ENCODE peak calls at places on chromosome 2, in four cellular contexts. P is stimulated activated naive CD4-positive, alpha-beta T cell treated with Interleukin-2 at 50 U/mL for 16 hours; B is activated CD4-positive, alpha-beta T cell treated with anti-CD3 and anti-CD28 coated beads, Interleukin-2, amount 50 U/mL, for 24 hours; L is activated CD8-positive, alpha-beta memory T cell treated with anti-CD3 and anti-CD28 coated beads for 4 hours. C is an unnamed sample.

GRCh38 chr2:197113221-197113831 is 186.8 kb upstream of the PGAP1 start:
- DNase-seq in P (no peak), B (no peak), L (no peak), C (no peak)

GRCh38 chr2:225771691-225772090 is 372.2 kb downstream of the NYAP2 start:
- DNase-seq in P (no peak), B (no peak), L (no peak), C (no peak)

GRCh38 chr2:74917702-74918619 is 40.5 kb upstream of the POLE4 start:
- DNase-seq in P (no peak), B (no peak), L (no peak), C (no peak)

GRCh38 chr2:154532763-154533162 is 165.7 kb upstream of the KCNJ3 start:
- DNase-seq in P (no peak), B (no peak), L (no peak), C (no peak)

GRCh38 chr2:180385601-180386201 is 378.6 kb upstream of the CWC22 start:
- DNase-seq in P (no peak), B (no peak), L (no peak), C (no peak)

GRCh38 chr2:219688560-219689445 is 61.4 kb downstream of the SLC4A3 start:
- DNase-seq in P (no peak), B (no peak), L (no peak), C (no peak)

GRCh38 chr2:193250389-193250788 is 1055.7 kb upstream of the TMEFF2 start:
- DNase-seq in P (no peak), B (no peak), L (no peak), C (no peak)

GRCh38 chr2:190486037-190486623 is 48.4 kb downstream of the NEMP2 start:
- DNase-seq in P (no peak), B (no peak), L (no peak), C (no peak)

GRCh38 chr2:174629514-174629913 is 31.9 kb upstream of the WIPF1 start:
- DNase-seq in P (no peak), B (no peak), L (no peak), C (no peak)

GRCh38 chr2:67221266-67221665 is 175.9 kb upstream of the ETAA1 start:
- DNase-seq in P (no peak), B (no peak), L (no peak), C (no peak)

GRCh38 chr2:32627441-32627900 is 379 bp upstream of the TTC27 start:
- DNase-seq in P (no peak), B (peak; percentile 19), L (no peak), C (no peak)

GRCh38 chr2:24909555-24910177 is 10.4 kb downstream of the ADCY3 start:
- DNase-seq in P (no peak), B (no peak), L (no peak), C (no peak)

GRCh38 chr2:102588213-102588939 is 31.0 kb upstream of the SLC9A2 start:
- DNase-seq in P (no peak), B (no peak), L (no peak), C (no peak)

GRCh38 chr2:65231892-65232477 is 4.4 kb downstream of the ACTR2 start:
- DNase-seq in P (peak; percentile 5), B (no peak), L (no peak), C (no peak)

GRCh38 chr2:189933911-189934399 is 128.6 kb downstream of the MSTN start:
- DNase-seq in P (no peak), B (no peak), L (no peak), C (no peak)

GRCh38 chr2:85935746-85936208 is 47.0 kb upstream of the ST3GAL5 start:
- DNase-seq in P (no peak), B (no peak), L (no peak), C (no peak)

GRCh38 chr2:62870966-62871365 is 165.5 kb downstream of the EHBP1 start:
- DNase-seq in P (no peak), B (no peak), L (no peak), C (no peak)

GRCh38 chr2:109454764-109455394 is 158.9 kb downstream of the SEPTIN10 start:
- DNase-seq in P (no peak), B (no peak), L (no peak), C (no peak)

GRCh38 chr2:2280483-2280882 is 50.6 kb downstream of the MYT1L start:
- DNase-seq in P (no peak), B (no peak), L (no peak), C (no peak)

GRCh38 chr2:236016496-236016895 is 151.7 kb downstream of the GBX2 start:
- DNase-seq in P (no peak), B (no peak), L (no peak), C (no peak)

GRCh38 chr2:148614332-148615049 is 30.1 kb upstream of the EPC2 start:
- DNase-seq in P (no peak), B (no peak), L (no peak), C (no peak)

GRCh38 chr2:150572961-150573395 is 85.5 kb upstream of the RND3 start:
- DNase-seq in P (no peak), B (no peak), L (no peak), C (no peak)

GRCh38 chr2:128306931-128307460 is 11.7 kb downstream of the HS6ST1 start:
- DNase-seq in P (no peak), B (no peak), L (no peak), C (no peak)

GRCh38 chr2:8120979-8121825 is 560.7 kb upstream of the ID2 start:
- DNase-seq in P (no peak), B (no peak), L (no peak), C (no peak)

GRCh38 chr2:241467777-241468570 is 40.4 kb downstream of the STK25 start:
- DNase-seq in P (no peak), B (no peak), L (no peak), C (no peak)

GRCh38 chr2:137467246-137467862 is 496.9 kb upstream of the HNMT start:
- DNase-seq in P (no peak), B (no peak), L (no peak), C (no peak)

GRCh38 chr2:202109737-202110184 is 36.7 kb downstream of the KIAA2012 start:
- DNase-seq in P (no peak), B (no peak), L (no peak), C (no peak)

GRCh38 chr2:223306371-223306770 is 254.4 kb downstream of the KCNE4 start:
- DNase-seq in P (no peak), B (no peak), L (no peak), C (no peak)

GRCh38 chr2:187395276-187396015 is 52.6 kb downstream of the CALCRL start:
- DNase-seq in P (no peak), B (no peak), L (no peak), C (no peak)

GRCh38 chr2:172445851-172446250 is 18.5 kb downstream of the ITGA6 start:
- DNase-seq in P (no peak), B (no peak), L (no peak), C (no peak)

GRCh38 chr2:96869281-96869823 is 528 bp downstream of the SEMA4C start:
- DNase-seq in P (no peak), B (no peak), L (no peak), C (no peak)

GRCh38 chr2:56680971-56681631 is 497.3 kb downstream of the CCDC85A start:
- DNase-seq in P (no peak), B (no peak), L (no peak), C (no peak)

GRCh38 chr2:177187631-177188312 is 24.8 kb upstream of the HNRNPA3 start:
- DNase-seq in P (no peak), B (no peak), L (no peak), C (no peak)

GRCh38 chr2:164523026-164523425 is 98.3 kb downstream of the GRB14 start:
- DNase-seq in P (no peak), B (no peak), L (no peak), C (no peak)

GRCh38 chr2:122236152-122236892 is 480.9 kb downstream of the TSN start:
- DNase-seq in P (no peak), B (no peak), L (no peak), C (no peak)

GRCh38 chr2:237170017-237170416 is 84.3 kb downstream of the COPS8 start:
- DNase-seq in P (no peak), B (no peak), L (no peak), C (no peak)

GRCh38 chr2:95058989-95059601 is 33.6 kb downstream of the MAL start:
- DNase-seq in P (no peak), B (no peak), L (no peak), C (no peak)

GRCh38 chr2:6917071-6917760 is at the start of gene RNF144A:
- DNase-seq in P (peak; percentile 64), B (peak; percentile 57), L (peak; percentile 30), C (peak; percentile 53)

C was measured in stimulated activated CD8-positive, alpha-beta memory T cell treated with anti-CD3 and anti-CD28 coated beads, Interleukin-7, amount 100 ng/mL, for 24 hours.